ENCODE peak calls at places on chromosomes 12 and 14, in eight cellular contexts. J is germinal center; H is NCI-H510A; M is left ventricle myocardium inferior; E is NCI-H2171; A is CD4-positive, alpha-beta memory T cell; F is globus pallidus; R is type B pancreatic cell. I is an unnamed sample.

GRCh38 chr14:56065621-56066295 is 52.5 kb upstream of the PELI2 start:
- DNase-seq in J (no peak), H (no peak), M (no peak), E (no peak), A (no peak), F (no peak), R (no peak), I (no peak)

GRCh38 chr12:30622509-30622908 is 73.2 kb downstream of the IPO8 start:
- DNase-seq in J (no peak), H (no peak), M (no peak), E (no peak), A (no peak), F (no peak), R (no peak), I (no peak)

GRCh38 chr14:99229654-99230215 is 42.3 kb downstream of the BCL11B start:
- DNase-seq in J (no peak), H (peak), M (no peak), E (no peak), A (peak), F (no peak), R (no peak), I (no peak)

GRCh38 chr12:122139266-122139665 is 34.8 kb downstream of the IL31 start:
- DNase-seq in J (no peak), H (peak), M (no peak), E (no peak), A (no peak), F (no peak), R (no peak), I (no peak)

GRCh38 chr14:66117600-66117999 is 368.6 kb upstream of the CCDC196 start:
- DNase-seq in J (no peak), H (no peak), M (no peak), E (no peak), A (no peak), F (no peak), R (no peak), I (no peak)

GRCh38 chr14:63664143-63664460 is 22.4 kb upstream of the WDR89 start:
- DNase-seq in J (no peak), H (no peak), M (no peak), E (no peak), A (no peak), F (no peak), R (no peak), I (no peak)

GRCh38 chr12:132407525-132407924 is 78.1 kb upstream of the GALNT9 start:
- DNase-seq in J (no peak), H (no peak), M (no peak), E (peak), A (no peak), F (no peak), R (no peak), I (no peak)

GRCh38 chr14:23537351-23538048 is 14.1 kb downstream of the ZFHX2 start:
- DNase-seq in J (no peak), H (peak), M (no peak), E (no peak), A (no peak), F (no peak), R (no peak), I (no peak)

GRCh38 chr12:16857456-16857923 is 251.5 kb upstream of the LMO3 start:
- DNase-seq in J (no peak), H (no peak), M (no peak), E (no peak), A (no peak), F (no peak), R (no peak), I (no peak)

GRCh38 chr12:62268956-62269355 is 8.8 kb downstream of the USP15 start:
- DNase-seq in J (no peak), H (no peak), M (no peak), E (no peak), A (no peak), F (no peak), R (no peak), I (no peak)

GRCh38 chr12:106149096-106149784 is 10.5 kb upstream of the NUAK1 start:
- DNase-seq in J (no peak), H (no peak), M (no peak), E (no peak), A (no peak), F (peak), R (no peak), I (no peak)

GRCh38 chr12:60101715-60102114 is 505.9 kb downstream of the SLC16A7 start:
- DNase-seq in J (no peak), H (no peak), M (no peak), E (no peak), A (no peak), F (no peak), R (no peak), I (no peak)

GRCh38 chr14:52703225-52703624 is 3.8 kb upstream of the PSMC6 start:
- DNase-seq in J (no peak), H (no peak), M (no peak), E (no peak), A (no peak), F (no peak), R (no peak), I (peak)

GRCh38 chr12:57868870-57869609 is 22.5 kb upstream of the CTDSP2 start:
- DNase-seq in J (no peak), H (no peak), M (no peak), E (peak), A (no peak), F (peak), R (no peak), I (peak)

GRCh38 chr12:110796952-110797351 is 49.8 kb upstream of the CCDC63 start:
- DNase-seq in J (no peak), H (no peak), M (no peak), E (no peak), A (no peak), F (no peak), R (no peak), I (no peak)

GRCh38 chr14:65792208-65792905 is 379.8 kb downstream of the FUT8 start:
- DNase-seq in J (no peak), H (no peak), M (no peak), E (no peak), A (no peak), F (no peak), R (no peak), I (no peak)

GRCh38 chr12:78269620-78270019 is 438.9 kb downstream of the NAV3 start:
- DNase-seq in J (no peak), H (no peak), M (no peak), E (no peak), A (no peak), F (no peak), R (no peak), I (no peak)

GRCh38 chr12:113347-113746 is 46.8 kb downstream of the IQSEC3 start:
- DNase-seq in J (no peak), H (no peak), M (no peak), E (no peak), A (no peak), F (no peak), R (no peak), I (no peak)

GRCh38 chr14:92785601-92786426 is 8.3 kb upstream of the GOLGA5 start:
- DNase-seq in J (no peak), H (no peak), M (peak), E (no peak), A (no peak), F (no peak), R (no peak), I (no peak)

GRCh38 chr12:93090768-93091172 is 161.7 kb upstream of the EEA1 start:
- DNase-seq in J (no peak), H (no peak), M (no peak), E (no peak), A (no peak), F (no peak), R (no peak), I (no peak)

GRCh38 chr12:53062011-53062961 is 12.4 kb downstream of the TNS2 start:
- DNase-seq in J (no peak), H (no peak), M (no peak), E (no peak), A (no peak), F (no peak), R (no peak), I (no peak)

GRCh38 chr12:39390752-39391151 is 52.2 kb downstream of the KIF21A start:
- DNase-seq in J (no peak), H (no peak), M (no peak), E (no peak), A (no peak), F (no peak), R (no peak), I (no peak)

GRCh38 chr14:91418387-91419043 is 895 bp upstream of the CCDC88C start:
- DNase-seq in J (peak), H (no peak), M (peak), E (peak), A (peak), F (peak), R (peak), I (peak)

GRCh38 chr14:24368562-24369252 is 723 bp downstream of the NFATC4 start:
- DNase-seq in J (peak), H (peak), M (peak), E (peak), A (peak), F (peak), R (peak), I (no peak)

GRCh38 chr14:67746927-67747326 is 45.2 kb downstream of the RDH12 start:
- DNase-seq in J (no peak), H (no peak), M (no peak), E (no peak), A (no peak), F (no peak), R (no peak), I (no peak)

GRCh38 chr12:124636138-124636968 is 68.9 kb upstream of the NCOR2 start:
- DNase-seq in J (no peak), H (no peak), M (no peak), E (no peak), A (peak), F (no peak), R (no peak), I (peak)

GRCh38 chr14:23175823-23176222 is 7.6 kb downstream of the SLC7A8 start:
- DNase-seq in J (no peak), H (no peak), M (no peak), E (no peak), A (no peak), F (no peak), R (no peak), I (no peak)

GRCh38 chr12:105464426-105464825 is 133.9 kb downstream of the C12orf75 start:
- DNase-seq in J (no peak), H (no peak), M (no peak), E (peak), A (no peak), F (no peak), R (no peak), I (peak)

GRCh38 chr14:61927015-61927414 is 164.8 kb downstream of the SNAPC1 start:
- DNase-seq in J (no peak), H (no peak), M (no peak), E (no peak), A (no peak), F (no peak), R (no peak), I (no peak)

GRCh38 chr14:96630281-96630680 is 128.1 kb downstream of the PAPOLA start:
- DNase-seq in J (no peak), H (no peak), M (no peak), E (no peak), A (no peak), F (no peak), R (no peak), I (no peak)

GRCh38 chr12:9711664-9712063 is 21.2 kb downstream of the CLECL1 start:
- DNase-seq in J (no peak), H (no peak), M (no peak), E (no peak), A (no peak), F (no peak), R (no peak), I (no peak)

GRCh38 chr14:95496690-95497241 is 19.7 kb downstream of the SYNE3 start:
- DNase-seq in J (no peak), H (no peak), M (no peak), E (no peak), A (no peak), F (no peak), R (no peak), I (peak)

GRCh38 chr12:122064034-122064777 is 14.3 kb upstream of the MLXIP start:
- DNase-seq in J (peak), H (peak), M (peak), E (peak), A (no peak), F (peak), R (no peak), I (peak)

I was measured in NCI-H446 treated with DMSO at 0.1 percent for 48 hours.